ENCODE peak calls at places on chromosomes 12 and 14, in seven cellular contexts. H is Ammon's horn; J is NCI-H1105; C is transverse colon; S is lower leg skin; K is stimulated activated CD8-positive, alpha-beta memory T cell treated with anti-CD3 and anti-CD28 coated beads, Interleukin-4, amount 100 ng/mL, for 24 hours; G is activated CD4-positive, alpha-beta T cell treated with anti-CD3 and anti-CD28 coated beads, Interleukin-2, amount 50 U/mL, for 1 hour. L is an unnamed sample.

GRCh38 chr14:72788972-72789728 is 104.8 kb downstream of the DPF3 start:
- DNase-seq in S (peak; percentile 62), G (no peak), C (no peak), J (no peak), H (no peak), K (no peak), L (no peak)

GRCh38 chr12:98053202-98053601 is 462.2 kb upstream of the TMPO start:
- DNase-seq in H (no peak), J (no peak), G (no peak), K (no peak), S (no peak), C (no peak), L (no peak)

GRCh38 chr14:76051717-76052459 is 66.3 kb downstream of the IFT43 start:
- DNase-seq in K (no peak), H (no peak), S (no peak), G (no peak), C (no peak), J (no peak), L (no peak)

GRCh38 chr12:104692335-104693218 is 235.8 kb downstream of the CHST11 start:
- DNase-seq in H (no peak), K (no peak), G (no peak), C (no peak), J (no peak), S (no peak), L (no peak)

GRCh38 chr12:78018939-78019338 is 188.2 kb downstream of the NAV3 start:
- DNase-seq in C (no peak), K (no peak), H (no peak), G (no peak), S (no peak), J (no peak), L (no peak)

GRCh38 chr14:51561141-51561540 is 90.6 kb upstream of the FRMD6 start:
- DNase-seq in S (no peak), H (peak; percentile 25), C (no peak), G (no peak), J (no peak), K (no peak), L (no peak)

GRCh38 chr14:20434701-20435453 is 1.1 kb downstream of the KLHL33 start:
- DNase-seq in H (peak; percentile 81), K (no peak), S (peak; percentile 76), G (no peak), C (peak; percentile 18), J (no peak), L (peak; percentile 73)

GRCh38 chr14:54354096-54354495 is 42.7 kb upstream of the CDKN3 start:
- DNase-seq in J (no peak), G (no peak), H (no peak), K (no peak), S (no peak), C (no peak), L (no peak)

GRCh38 chr12:111596985-111597730 is 2.0 kb downstream of the ATXN2 start:
- DNase-seq in C (peak; percentile 68), S (peak; percentile 87), K (no peak), J (peak; percentile 46), H (peak; percentile 62), G (peak; percentile 10), L (peak; percentile 79)

GRCh38 chr14:23308721-23309445 is 2.2 kb downstream of the BCL2L2 start:
- DNase-seq in G (no peak), H (no peak), K (no peak), S (no peak), J (no peak), C (no peak), L (no peak)

GRCh38 chr14:96271421-96271762 is 15.4 kb downstream of the BDKRB1 start:
- DNase-seq in G (no peak), S (no peak), J (no peak), K (no peak), H (no peak), C (no peak), L (no peak)

GRCh38 chr12:108607981-108608600 is 10.2 kb upstream of the TMEM119 start:
- DNase-seq in S (no peak), G (no peak), J (no peak), C (no peak), K (no peak), H (no peak), L (no peak)

GRCh38 chr14:100536141-100536540 is 51.1 kb downstream of the BEGAIN start:
- DNase-seq in S (peak; percentile 76), C (no peak), H (no peak), J (no peak), K (no peak), G (no peak), L (peak; percentile 15)

GRCh38 chr14:92724516-92725340 is 23.7 kb downstream of the LGMN start:
- DNase-seq in J (no peak), G (no peak), S (no peak), K (no peak), C (peak; percentile 38), H (no peak), L (peak; percentile 75)

GRCh38 chr14:23478109-23478698 is 8.7 kb downstream of the NGDN start:
- DNase-seq in G (peak; percentile 66), C (peak; percentile 51), H (peak; percentile 76), S (no peak), K (peak; percentile 38), J (peak; percentile 62), L (no peak)